ENCODE peak calls at places on chromosomes 12 and 14, in six cellular contexts. P, Q, L, N, F and H are unnamed samples.

GRCh38 chr14:101087614-101088394 is 184.3 kb upstream of the RTL1 start:
- DNase-seq in P (no peak), L (no peak), N (no peak), Q (no peak), F (no peak), H (no peak)

GRCh38 chr12:120227233-120228040 is 26.5 kb upstream of the RPLP0 start:
- DNase-seq in F (no peak), L (no peak), N (no peak), P (no peak), Q (no peak), H (no peak)

GRCh38 chr14:63956326-63956725 is 103.5 kb downstream of the SYNE2 start:
- DNase-seq in N (no peak), P (peak; percentile 51), F (peak; percentile 19), Q (no peak), L (peak; percentile 63), H (no peak)

GRCh38 chr14:51430079-51430478 is 190.0 kb downstream of the TMX1 start:
- DNase-seq in Q (no peak), L (no peak), P (peak; percentile 41), F (peak; percentile 35), N (no peak), H (no peak)

GRCh38 chr12:75837700-75838099 is 193.9 kb downstream of the PHLDA1 start:
- DNase-seq in L (no peak), P (no peak), N (no peak), F (no peak), Q (no peak), H (no peak)

GRCh38 chr14:104147346-104148125 is 9.1 kb downstream of the KIF26A start:
- DNase-seq in N (no peak), L (no peak), P (no peak), F (no peak), Q (peak; percentile 15), H (no peak)

GRCh38 chr12:132720606-132721005 is 10.0 kb downstream of the PGAM5 start:
- DNase-seq in L (no peak), N (no peak), F (no peak), Q (no peak), P (no peak), H (no peak)

GRCh38 chr12:68833508-68833907 is 25.5 kb downstream of the MDM2 start:
- DNase-seq in Q (no peak), P (no peak), N (no peak), F (no peak), L (no peak), H (no peak)

GRCh38 chr12:12668005-12668404 is 28.0 kb downstream of the GPR19 start:
- DNase-seq in N (no peak), L (no peak), F (no peak), Q (no peak), P (no peak), H (no peak)

GRCh38 chr12:110966081-110966760 is 45.8 kb upstream of the MYL2 start:
- DNase-seq in L (no peak), N (no peak), Q (no peak), P (no peak), F (no peak), H (no peak)

DNA sequence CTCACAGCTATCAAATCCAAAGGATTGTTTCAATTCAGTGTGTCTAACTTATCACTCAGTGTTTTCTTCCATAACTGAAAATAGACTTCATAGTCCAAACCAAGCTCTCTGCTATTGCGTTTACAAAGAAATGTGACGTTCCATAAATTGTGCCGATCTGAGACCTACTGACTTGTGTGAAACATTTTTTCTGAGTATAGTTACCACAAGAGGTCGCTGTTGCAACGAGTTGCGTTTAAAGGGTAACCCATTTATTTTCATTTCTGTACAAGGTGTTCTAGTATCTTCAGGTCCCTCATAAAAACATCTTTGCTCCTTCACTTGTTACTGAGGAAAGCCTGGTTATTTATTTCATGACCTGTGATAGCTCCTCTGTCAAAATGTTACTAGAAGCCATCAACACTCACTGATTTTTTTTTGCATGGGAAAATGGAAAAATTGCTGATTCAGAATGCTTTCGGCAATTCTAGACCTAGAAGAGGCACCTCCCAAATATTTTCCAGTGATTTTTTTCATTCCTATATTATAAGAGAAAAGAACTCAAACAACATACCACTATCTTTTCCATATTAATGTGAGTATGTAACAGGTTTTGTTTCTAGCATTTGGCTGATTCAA is 60.9 kb upstream of the OR4E1 start:
- DNase-seq in P (peak; percentile 34), N (peak; percentile 79), Q (no peak), L (peak; percentile 39), F (peak; percentile 81), H (peak; percentile 2)
- TF ChIP-seq CTCF in P (peak; percentile 65), N (peak; percentile 51), Q (peak; percentile 20), L (peak; percentile 51), F (peak; percentile 85), H (peak; percentile 50)

GRCh38 chr12:117046861-117047530 is 52.2 kb downstream of the TESC start:
- DNase-seq in P (no peak), L (no peak), Q (no peak), F (no peak), N (no peak), H (no peak)
- H3K27me3 ChIP-seq in P (peaks cover 4% of the 10 kb centered on the region), L (peaks cover 9% of the 10 kb centered on the region), Q (peaks cover 3% of the 10 kb centered on the region), F (peaks cover 9% of the 10 kb centered on the region), N (no peaks in the 10 kb centered on the region), H (peaks cover 15% of the 10 kb centered on the region)

GRCh38 chr12:4908694-4909396 is 860 bp upstream of the KCNA1 start:
- DNase-seq in Q (no peak), P (no peak), N (peak; percentile 58), F (no peak), L (no peak), H (no peak)
- TF ChIP-seq CTCF in Q (no peak), P (no peak), N (peak; percentile 21), F (no peak), L (no peak), H (peak; percentile 20)

DNA sequence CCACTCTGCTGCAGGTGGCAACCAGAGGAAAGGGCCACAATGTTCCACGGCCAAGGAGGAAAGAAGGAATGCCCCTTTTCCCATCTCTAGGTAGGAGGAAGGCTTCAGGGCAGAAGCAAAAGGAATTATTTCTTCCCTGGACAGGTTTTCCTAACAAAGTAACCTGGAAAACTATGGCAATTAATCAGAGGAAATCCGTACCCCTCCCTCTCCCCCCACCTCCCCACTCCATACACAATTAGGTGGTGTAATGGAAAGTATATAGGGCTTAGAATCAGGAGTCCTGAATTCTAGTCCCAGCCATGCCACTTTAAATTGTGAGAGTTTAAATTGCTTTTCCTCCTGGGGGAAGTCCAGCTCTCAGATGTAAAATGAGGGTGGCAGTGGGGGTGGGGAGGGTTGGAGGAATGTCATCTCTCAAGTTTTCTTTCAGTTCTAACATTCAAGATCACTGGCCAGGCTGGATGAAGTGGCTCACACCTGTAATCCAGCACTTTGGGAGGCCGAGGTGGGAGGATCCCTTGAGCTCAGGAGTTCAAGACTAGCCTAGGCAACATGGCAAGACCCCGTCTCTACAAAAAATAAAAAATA is 1.7 kb downstream of the DHH start:
- DNase-seq in P (no peak), L (no peak), N (no peak), Q (no peak), F (no peak), H (no peak)
- H3K27me3 ChIP-seq in P (peaks cover 44% of the 10 kb centered on the region), L (peaks cover 30% of the 10 kb centered on the region), N (peaks cover 78% of the 10 kb centered on the region), Q (peaks cover 55% of the 10 kb centered on the region), F (peaks cover 38% of the 10 kb centered on the region), H (peaks cover 47% of the 10 kb centered on the region)

DNA sequence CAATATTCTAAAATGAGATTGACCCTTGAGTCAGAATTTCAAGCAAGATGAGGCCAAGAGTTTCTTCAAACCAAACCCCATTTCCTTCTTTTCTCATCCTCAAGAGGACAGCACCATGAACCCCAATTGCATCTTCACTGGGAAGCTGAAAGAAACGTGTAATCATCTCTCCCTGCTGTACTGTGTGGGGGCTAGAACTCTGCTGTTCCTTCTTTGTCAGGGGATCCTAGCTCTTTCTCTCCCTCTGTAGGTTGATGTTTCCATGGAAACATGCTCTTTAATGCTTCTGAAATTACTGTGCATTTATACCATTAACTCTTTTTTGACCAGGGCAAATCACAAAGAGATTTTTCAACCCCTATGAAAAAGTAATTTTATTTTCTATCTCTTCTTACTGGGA is 295.2 kb downstream of the GRIN2B start:
- DNase-seq in F (no peak), P (no peak), L (no peak), Q (no peak), N (no peak), H (no peak)
- TF ChIP-seq CTCF in F (no peak), P (no peak), L (no peak), Q (no peak), N (no peak), H (no peak)

GRCh38 chr12:45464699-45465098 is 248.8 kb downstream of the ANO6 start:
- DNase-seq in P (no peak), F (peak; percentile 13), L (no peak), Q (no peak), N (peak; percentile 12), H (no peak)
- H3K27me3 ChIP-seq in P (peaks cover 2% of the 10 kb centered on the region), F (no peaks in the 10 kb centered on the region), L (peaks cover 3% of the 10 kb centered on the region), Q (no peaks in the 10 kb centered on the region), N (no peaks in the 10 kb centered on the region), H (no peaks in the 10 kb centered on the region)

GRCh38 chr12:121383601-121384019 is 16.3 kb upstream of the RNF34 start:
- DNase-seq in N (no peak), Q (no peak), L (no peak), F (no peak), P (no peak), H (no peak)
- TF ChIP-seq CTCF in N (no peak), Q (no peak), L (no peak), F (peak; percentile 53), P (peak; percentile 15), H (no peak)

GRCh38 chr12:115785548-115785947 is 491.9 kb downstream of the MED13L start:
- DNase-seq in Q (no peak), P (no peak), L (no peak), N (no peak), F (peak; percentile 21), H (no peak)

GRCh38 chr12:115790526-115790925 is 487.0 kb downstream of the MED13L start:
- DNase-seq in L (no peak), N (no peak), F (no peak), P (no peak), Q (no peak), H (no peak)

GRCh38 chr12:115794659-115795081 is 482.8 kb downstream of the MED13L start:
- DNase-seq in N (no peak), P (no peak), F (peak; percentile 14), Q (no peak), L (no peak), H (no peak)

DNA sequence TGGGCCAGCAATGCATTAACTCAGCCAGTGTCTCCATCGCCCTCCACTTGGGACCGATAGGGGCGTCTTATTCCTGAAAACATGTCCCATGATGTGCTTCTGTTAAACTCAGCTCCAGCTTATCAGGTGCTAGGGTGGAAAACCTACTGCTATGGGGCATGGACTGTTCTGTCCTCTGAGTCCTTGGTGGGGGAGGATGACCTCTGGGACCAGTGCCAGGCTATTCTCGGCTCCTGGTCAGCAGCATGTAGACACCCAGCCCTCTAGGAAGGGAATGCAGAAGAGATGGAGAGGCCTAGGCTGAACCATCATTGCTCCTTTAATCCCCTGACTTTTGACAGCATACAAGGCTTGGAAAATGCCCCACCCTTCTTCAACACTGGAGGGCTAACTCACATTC is 486.2 kb downstream of the MED13L start:
- DNase-seq in N (peak; percentile 55), P (no peak), L (no peak), Q (no peak), F (no peak), H (no peak)
- H3K27me3 ChIP-seq in N (no peaks in the 10 kb centered on the region), P (no peaks in the 10 kb centered on the region), L (no peaks in the 10 kb centered on the region), Q (no peaks in the 10 kb centered on the region), F (peaks cover 61% of the 10 kb centered on the region), H (no peaks in the 10 kb centered on the region)